ENCODE peak calls at places on chromosome 14, in ten cellular contexts. One of them, this sample, is unnamed.
A peak's percentile ranks its signal among the peaks of the same experiment; 100 is the strongest.

GRCh38 chr14:99605299-99605961 is 1.4 kb upstream of the CCDC85C start:
- DNase-seq in AG04450: no peak
- DNase-seq in activated gamma-delta T cell: peak; percentile 65
- DNase-seq in iris pigment epithelial cell: peak; percentile 54
- DNase-seq in choroid plexus epithelial cell: peak; percentile 47
- DNase-seq in NCI-H2029: no peak
- DNase-seq in activated CD4-positive, alpha-beta T cell treated with anti-CD3 and anti-CD28 coated beads, Interleukin-2, amount 50 U/mL, for 1 hour: peak; percentile 80
- DNase-seq in D341Med: peak; percentile 91
- DNase-seq in activated naive CD8-positive, alpha-beta T cell treated with anti-CD3 and anti-CD28 coated beads, Interleukin-2, amount 50 U/mL, for 24 hours: peak; percentile 65
- DNase-seq in ACHN: peak; percentile 60
- DNase-seq in this sample: peak; percentile 47

GRCh38 chr14:33120341-33120740 is 181.7 kb downstream of the NPAS3 start:
- DNase-seq in activated gamma-delta T cell: no peak
- DNase-seq in iris pigment epithelial cell: peak; percentile 81
- DNase-seq in D341Med: no peak
- DNase-seq in activated naive CD8-positive, alpha-beta T cell treated with anti-CD3 and anti-CD28 coated beads, Interleukin-2, amount 50 U/mL, for 24 hours: no peak
- DNase-seq in activated CD4-positive, alpha-beta T cell treated with anti-CD3 and anti-CD28 coated beads, Interleukin-2, amount 50 U/mL, for 1 hour: no peak
- DNase-seq in ACHN: peak; percentile 18
- DNase-seq in NCI-H2029: no peak
- DNase-seq in AG04450: no peak
- DNase-seq in choroid plexus epithelial cell: peak; percentile 33
- DNase-seq in this sample: peak; percentile 13

GRCh38 chr14:100541621-100542560 is 45.3 kb downstream of the BEGAIN start:
- DNase-seq in AG04450: no peak
- DNase-seq in D341Med: no peak
- DNase-seq in NCI-H2029: no peak
- DNase-seq in iris pigment epithelial cell: no peak
- DNase-seq in activated naive CD8-positive, alpha-beta T cell treated with anti-CD3 and anti-CD28 coated beads, Interleukin-2, amount 50 U/mL, for 24 hours: no peak
- DNase-seq in choroid plexus epithelial cell: no peak
- DNase-seq in ACHN: no peak
- DNase-seq in activated CD4-positive, alpha-beta T cell treated with anti-CD3 and anti-CD28 coated beads, Interleukin-2, amount 50 U/mL, for 1 hour: no peak
- DNase-seq in activated gamma-delta T cell: no peak
- DNase-seq in this sample: no peak

GRCh38 chr14:71403673-71404072 is 496.4 kb downstream of the PCNX1 start:
- DNase-seq in activated naive CD8-positive, alpha-beta T cell treated with anti-CD3 and anti-CD28 coated beads, Interleukin-2, amount 50 U/mL, for 24 hours: peak; percentile 10
- DNase-seq in activated gamma-delta T cell: no peak
- DNase-seq in ACHN: peak; percentile 25
- DNase-seq in AG04450: no peak
- DNase-seq in choroid plexus epithelial cell: peak; percentile 76
- DNase-seq in NCI-H2029: no peak
- DNase-seq in activated CD4-positive, alpha-beta T cell treated with anti-CD3 and anti-CD28 coated beads, Interleukin-2, amount 50 U/mL, for 1 hour: peak; percentile 14
- DNase-seq in iris pigment epithelial cell: peak; percentile 46
- DNase-seq in D341Med: peak; percentile 27
- DNase-seq in this sample: no peak

GRCh38 chr14:89207925-89208328 is 209.1 kb downstream of the FOXN3 start:
- DNase-seq in activated naive CD8-positive, alpha-beta T cell treated with anti-CD3 and anti-CD28 coated beads, Interleukin-2, amount 50 U/mL, for 24 hours: no peak
- DNase-seq in activated CD4-positive, alpha-beta T cell treated with anti-CD3 and anti-CD28 coated beads, Interleukin-2, amount 50 U/mL, for 1 hour: no peak
- DNase-seq in iris pigment epithelial cell: no peak
- DNase-seq in activated gamma-delta T cell: no peak
- DNase-seq in NCI-H2029: no peak
- DNase-seq in D341Med: no peak
- DNase-seq in AG04450: no peak
- DNase-seq in choroid plexus epithelial cell: no peak
- DNase-seq in ACHN: no peak
- DNase-seq in this sample: no peak

GRCh38 chr14:105925615-105926414 is 399.4 kb downstream of the TMEM121 start:
- DNase-seq in choroid plexus epithelial cell: no peak
- DNase-seq in AG04450: no peak
- DNase-seq in ACHN: no peak
- DNase-seq in D341Med: no peak
- DNase-seq in iris pigment epithelial cell: no peak
- DNase-seq in activated CD4-positive, alpha-beta T cell treated with anti-CD3 and anti-CD28 coated beads, Interleukin-2, amount 50 U/mL, for 1 hour: no peak
- DNase-seq in NCI-H2029: no peak
- DNase-seq in activated gamma-delta T cell: no peak
- DNase-seq in activated naive CD8-positive, alpha-beta T cell treated with anti-CD3 and anti-CD28 coated beads, Interleukin-2, amount 50 U/mL, for 24 hours: no peak
- DNase-seq in this sample: no peak

GRCh38 chr14:104794099-104794498 is 1.4 kb downstream of the AKT1 start:
- DNase-seq in choroid plexus epithelial cell: peak; percentile 78
- DNase-seq in NCI-H2029: no peak
- DNase-seq in activated CD4-positive, alpha-beta T cell treated with anti-CD3 and anti-CD28 coated beads, Interleukin-2, amount 50 U/mL, for 1 hour: peak; percentile 32
- DNase-seq in AG04450: no peak
- DNase-seq in activated gamma-delta T cell: no peak
- DNase-seq in activated naive CD8-positive, alpha-beta T cell treated with anti-CD3 and anti-CD28 coated beads, Interleukin-2, amount 50 U/mL, for 24 hours: peak; percentile 76
- DNase-seq in iris pigment epithelial cell: peak; percentile 76
- DNase-seq in ACHN: peak; percentile 12
- DNase-seq in D341Med: no peak
- DNase-seq in this sample: no peak

GRCh38 chr14:75645051-75645450 is 15.6 kb downstream of the ERG28 start:
- DNase-seq in activated naive CD8-positive, alpha-beta T cell treated with anti-CD3 and anti-CD28 coated beads, Interleukin-2, amount 50 U/mL, for 24 hours: no peak
- DNase-seq in activated CD4-positive, alpha-beta T cell treated with anti-CD3 and anti-CD28 coated beads, Interleukin-2, amount 50 U/mL, for 1 hour: no peak
- DNase-seq in NCI-H2029: no peak
- DNase-seq in ACHN: no peak
- DNase-seq in activated gamma-delta T cell: no peak
- DNase-seq in D341Med: no peak
- DNase-seq in AG04450: no peak
- DNase-seq in iris pigment epithelial cell: no peak
- DNase-seq in choroid plexus epithelial cell: no peak
- DNase-seq in this sample: no peak

GRCh38 chr14:100440758-100441203 is 117.6 kb downstream of the SLC25A47 start:
- DNase-seq in D341Med: no peak
- DNase-seq in choroid plexus epithelial cell: peak; percentile 33
- DNase-seq in activated CD4-positive, alpha-beta T cell treated with anti-CD3 and anti-CD28 coated beads, Interleukin-2, amount 50 U/mL, for 1 hour: no peak
- DNase-seq in AG04450: no peak
- DNase-seq in activated gamma-delta T cell: no peak
- DNase-seq in ACHN: no peak
- DNase-seq in activated naive CD8-positive, alpha-beta T cell treated with anti-CD3 and anti-CD28 coated beads, Interleukin-2, amount 50 U/mL, for 24 hours: no peak
- DNase-seq in NCI-H2029: no peak
- DNase-seq in iris pigment epithelial cell: peak; percentile 63
- DNase-seq in this sample: no peak

GRCh38 chr14:22276913-22277816 is 311.9 kb downstream of the DAD1 start:
- DNase-seq in NCI-H2029: no peak
- DNase-seq in D341Med: no peak
- DNase-seq in activated CD4-positive, alpha-beta T cell treated with anti-CD3 and anti-CD28 coated beads, Interleukin-2, amount 50 U/mL, for 1 hour: no peak
- DNase-seq in iris pigment epithelial cell: peak; percentile 32
- DNase-seq in activated naive CD8-positive, alpha-beta T cell treated with anti-CD3 and anti-CD28 coated beads, Interleukin-2, amount 50 U/mL, for 24 hours: no peak
- DNase-seq in ACHN: peak; percentile 33
- DNase-seq in choroid plexus epithelial cell: peak; percentile 62
- DNase-seq in activated gamma-delta T cell: no peak
- DNase-seq in AG04450: no peak
- DNase-seq in this sample: no peak

GRCh38 chr14:89276424-89276975 is 140.5 kb downstream of the FOXN3 start:
- DNase-seq in NCI-H2029: no peak
- DNase-seq in activated naive CD8-positive, alpha-beta T cell treated with anti-CD3 and anti-CD28 coated beads, Interleukin-2, amount 50 U/mL, for 24 hours: peak; percentile 90
- DNase-seq in activated gamma-delta T cell: no peak
- DNase-seq in D341Med: no peak
- DNase-seq in activated CD4-positive, alpha-beta T cell treated with anti-CD3 and anti-CD28 coated beads, Interleukin-2, amount 50 U/mL, for 1 hour: no peak
- DNase-seq in AG04450: no peak
- DNase-seq in ACHN: peak; percentile 12
- DNase-seq in choroid plexus epithelial cell: peak; percentile 91
- DNase-seq in iris pigment epithelial cell: peak; percentile 90
- DNase-seq in this sample: peak; percentile 38

GRCh38 chr14:66624319-66624937 is 116.5 kb downstream of the GPHN start:
- DNase-seq in activated naive CD8-positive, alpha-beta T cell treated with anti-CD3 and anti-CD28 coated beads, Interleukin-2, amount 50 U/mL, for 24 hours: peak; percentile 23
- DNase-seq in choroid plexus epithelial cell: peak; percentile 85
- DNase-seq in activated gamma-delta T cell: no peak
- DNase-seq in iris pigment epithelial cell: peak; percentile 74
- DNase-seq in D341Med: peak; percentile 77
- DNase-seq in AG04450: peak; percentile 42
- DNase-seq in ACHN: peak; percentile 56
- DNase-seq in NCI-H2029: peak; percentile 2
- DNase-seq in activated CD4-positive, alpha-beta T cell treated with anti-CD3 and anti-CD28 coated beads, Interleukin-2, amount 50 U/mL, for 1 hour: peak; percentile 23
- DNase-seq in this sample: peak; percentile 17

GRCh38 chr14:51304428-51304827 is 64.4 kb downstream of the TMX1 start:
- DNase-seq in iris pigment epithelial cell: peak; percentile 87
- DNase-seq in activated naive CD8-positive, alpha-beta T cell treated with anti-CD3 and anti-CD28 coated beads, Interleukin-2, amount 50 U/mL, for 24 hours: peak; percentile 33
- DNase-seq in NCI-H2029: no peak
- DNase-seq in activated gamma-delta T cell: no peak
- DNase-seq in ACHN: peak; percentile 81
- DNase-seq in activated CD4-positive, alpha-beta T cell treated with anti-CD3 and anti-CD28 coated beads, Interleukin-2, amount 50 U/mL, for 1 hour: no peak
- DNase-seq in D341Med: no peak
- DNase-seq in AG04450: no peak
- DNase-seq in choroid plexus epithelial cell: peak; percentile 81
- DNase-seq in this sample: peak; percentile 52

GRCh38 chr14:48398675-48399282 is 723.4 kb upstream of the MDGA2 start:
- DNase-seq in choroid plexus epithelial cell: peak; percentile 46
- DNase-seq in ACHN: peak; percentile 51
- DNase-seq in activated CD4-positive, alpha-beta T cell treated with anti-CD3 and anti-CD28 coated beads, Interleukin-2, amount 50 U/mL, for 1 hour: no peak
- DNase-seq in AG04450: no peak
- DNase-seq in NCI-H2029: peak; percentile 8
- DNase-seq in activated gamma-delta T cell: no peak
- DNase-seq in iris pigment epithelial cell: peak; percentile 31
- DNase-seq in D341Med: peak; percentile 60
- DNase-seq in activated naive CD8-positive, alpha-beta T cell treated with anti-CD3 and anti-CD28 coated beads, Interleukin-2, amount 50 U/mL, for 24 hours: no peak
- DNase-seq in this sample: peak; percentile 38

GRCh38 chr14:91754819-91755218 is 22.9 kb upstream of the CATSPERB start:
- DNase-seq in activated CD4-positive, alpha-beta T cell treated with anti-CD3 and anti-CD28 coated beads, Interleukin-2, amount 50 U/mL, for 1 hour: no peak
- DNase-seq in activated gamma-delta T cell: no peak
- DNase-seq in NCI-H2029: no peak
- DNase-seq in choroid plexus epithelial cell: no peak
- DNase-seq in activated naive CD8-positive, alpha-beta T cell treated with anti-CD3 and anti-CD28 coated beads, Interleukin-2, amount 50 U/mL, for 24 hours: no peak
- DNase-seq in D341Med: no peak
- DNase-seq in iris pigment epithelial cell: no peak
- DNase-seq in ACHN: peak; percentile 29
- DNase-seq in AG04450: no peak
- DNase-seq in this sample: peak; percentile 7

GRCh38 chr14:29709490-29709889 is 218.2 kb downstream of the PRKD1 start:
- DNase-seq in activated naive CD8-positive, alpha-beta T cell treated with anti-CD3 and anti-CD28 coated beads, Interleukin-2, amount 50 U/mL, for 24 hours: no peak
- DNase-seq in activated CD4-positive, alpha-beta T cell treated with anti-CD3 and anti-CD28 coated beads, Interleukin-2, amount 50 U/mL, for 1 hour: no peak
- DNase-seq in activated gamma-delta T cell: no peak
- DNase-seq in D341Med: no peak
- DNase-seq in AG04450: no peak
- DNase-seq in ACHN: no peak
- DNase-seq in choroid plexus epithelial cell: peak; percentile 27
- DNase-seq in iris pigment epithelial cell: no peak
- DNase-seq in NCI-H2029: no peak
- DNase-seq in this sample: no peak

GRCh38 chr14:48973136-48973535 is 613.0 kb downstream of the RPS29 start:
- DNase-seq in activated CD4-positive, alpha-beta T cell treated with anti-CD3 and anti-CD28 coated beads, Interleukin-2, amount 50 U/mL, for 1 hour: no peak
- DNase-seq in AG04450: no peak
- DNase-seq in D341Med: no peak
- DNase-seq in activated naive CD8-positive, alpha-beta T cell treated with anti-CD3 and anti-CD28 coated beads, Interleukin-2, amount 50 U/mL, for 24 hours: no peak
- DNase-seq in iris pigment epithelial cell: peak; percentile 59
- DNase-seq in ACHN: no peak
- DNase-seq in activated gamma-delta T cell: no peak
- DNase-seq in NCI-H2029: no peak
- DNase-seq in choroid plexus epithelial cell: peak; percentile 1
- DNase-seq in this sample: no peak

GRCh38 chr14:65287264-65288131 is 125.0 kb upstream of the FUT8 start:
- DNase-seq in iris pigment epithelial cell: no peak
- DNase-seq in ACHN: no peak
- DNase-seq in AG04450: no peak
- DNase-seq in choroid plexus epithelial cell: peak; percentile 21
- DNase-seq in activated CD4-positive, alpha-beta T cell treated with anti-CD3 and anti-CD28 coated beads, Interleukin-2, amount 50 U/mL, for 1 hour: peak; percentile 36
- DNase-seq in activated naive CD8-positive, alpha-beta T cell treated with anti-CD3 and anti-CD28 coated beads, Interleukin-2, amount 50 U/mL, for 24 hours: peak; percentile 75
- DNase-seq in activated gamma-delta T cell: no peak
- DNase-seq in D341Med: no peak
- DNase-seq in NCI-H2029: no peak
- DNase-seq in this sample: no peak

GRCh38 chr14:88929656-88930436 is 105.4 kb downstream of the TTC8 start:
- DNase-seq in activated CD4-positive, alpha-beta T cell treated with anti-CD3 and anti-CD28 coated beads, Interleukin-2, amount 50 U/mL, for 1 hour: no peak
- DNase-seq in ACHN: no peak
- DNase-seq in iris pigment epithelial cell: peak; percentile 8
- DNase-seq in activated gamma-delta T cell: no peak
- DNase-seq in AG04450: no peak
- DNase-seq in D341Med: no peak
- DNase-seq in choroid plexus epithelial cell: no peak
- DNase-seq in NCI-H2029: no peak
- DNase-seq in activated naive CD8-positive, alpha-beta T cell treated with anti-CD3 and anti-CD28 coated beads, Interleukin-2, amount 50 U/mL, for 24 hours: no peak
- DNase-seq in this sample: no peak

GRCh38 chr14:85071447-85071846 is 458.5 kb upstream of the FLRT2 start:
- DNase-seq in NCI-H2029: no peak
- DNase-seq in choroid plexus epithelial cell: no peak
- DNase-seq in ACHN: no peak
- DNase-seq in iris pigment epithelial cell: no peak
- DNase-seq in D341Med: no peak
- DNase-seq in AG04450: no peak
- DNase-seq in activated gamma-delta T cell: no peak
- DNase-seq in activated naive CD8-positive, alpha-beta T cell treated with anti-CD3 and anti-CD28 coated beads, Interleukin-2, amount 50 U/mL, for 24 hours: no peak
- DNase-seq in activated CD4-positive, alpha-beta T cell treated with anti-CD3 and anti-CD28 coated beads, Interleukin-2, amount 50 U/mL, for 1 hour: no peak
- DNase-seq in this sample: no peak

GRCh38 chr14:86954623-86955022 is 1038.4 kb downstream of the GALC start:
- DNase-seq in iris pigment epithelial cell: no peak
- DNase-seq in activated gamma-delta T cell: no peak
- DNase-seq in ACHN: no peak
- DNase-seq in AG04450: no peak
- DNase-seq in D341Med: no peak
- DNase-seq in activated naive CD8-positive, alpha-beta T cell treated with anti-CD3 and anti-CD28 coated beads, Interleukin-2, amount 50 U/mL, for 24 hours: no peak
- DNase-seq in choroid plexus epithelial cell: no peak
- DNase-seq in NCI-H2029: no peak
- DNase-seq in activated CD4-positive, alpha-beta T cell treated with anti-CD3 and anti-CD28 coated beads, Interleukin-2, amount 50 U/mL, for 1 hour: no peak
- DNase-seq in this sample: no peak

GRCh38 chr14:51430600-51430999 is 190.6 kb downstream of the TMX1 start:
- DNase-seq in choroid plexus epithelial cell: peak; percentile 59
- DNase-seq in ACHN: no peak
- DNase-seq in iris pigment epithelial cell: peak; percentile 39
- DNase-seq in activated gamma-delta T cell: no peak
- DNase-seq in activated naive CD8-positive, alpha-beta T cell treated with anti-CD3 and anti-CD28 coated beads, Interleukin-2, amount 50 U/mL, for 24 hours: no peak
- DNase-seq in NCI-H2029: no peak
- DNase-seq in AG04450: no peak
- DNase-seq in activated CD4-positive, alpha-beta T cell treated with anti-CD3 and anti-CD28 coated beads, Interleukin-2, amount 50 U/mL, for 1 hour: no peak
- DNase-seq in D341Med: no peak
- DNase-seq in this sample: no peak

GRCh38 chr14:94483729-94484275 is 7.8 kb upstream of the SERPINA9 start:
- DNase-seq in D341Med: no peak
- DNase-seq in activated naive CD8-positive, alpha-beta T cell treated with anti-CD3 and anti-CD28 coated beads, Interleukin-2, amount 50 U/mL, for 24 hours: no peak
- DNase-seq in activated gamma-delta T cell: no peak
- DNase-seq in iris pigment epithelial cell: peak; percentile 57
- DNase-seq in AG04450: no peak
- DNase-seq in ACHN: no peak
- DNase-seq in activated CD4-positive, alpha-beta T cell treated with anti-CD3 and anti-CD28 coated beads, Interleukin-2, amount 50 U/mL, for 1 hour: no peak
- DNase-seq in NCI-H2029: no peak
- DNase-seq in choroid plexus epithelial cell: peak; percentile 36
- DNase-seq in this sample: no peak

GRCh38 chr14:53365516-53366130 is 212.5 kb upstream of the DDHD1 start:
- DNase-seq in activated gamma-delta T cell: no peak
- DNase-seq in NCI-H2029: no peak
- DNase-seq in activated CD4-positive, alpha-beta T cell treated with anti-CD3 and anti-CD28 coated beads, Interleukin-2, amount 50 U/mL, for 1 hour: no peak
- DNase-seq in AG04450: no peak
- DNase-seq in activated naive CD8-positive, alpha-beta T cell treated with anti-CD3 and anti-CD28 coated beads, Interleukin-2, amount 50 U/mL, for 24 hours: no peak
- DNase-seq in iris pigment epithelial cell: peak; percentile 83
- DNase-seq in ACHN: no peak
- DNase-seq in choroid plexus epithelial cell: peak; percentile 75
- DNase-seq in D341Med: no peak
- DNase-seq in this sample: no peak

GRCh38 chr14:91244501-91244901 is at the start of gene GPR68:
- DNase-seq in D341Med: no peak
- DNase-seq in AG04450: peak; percentile 46
- DNase-seq in activated CD4-positive, alpha-beta T cell treated with anti-CD3 and anti-CD28 coated beads, Interleukin-2, amount 50 U/mL, for 1 hour: no peak
- DNase-seq in iris pigment epithelial cell: peak; percentile 57
- DNase-seq in activated gamma-delta T cell: no peak
- DNase-seq in ACHN: peak; percentile 41
- DNase-seq in NCI-H2029: no peak
- DNase-seq in choroid plexus epithelial cell: peak; percentile 56
- DNase-seq in activated naive CD8-positive, alpha-beta T cell treated with anti-CD3 and anti-CD28 coated beads, Interleukin-2, amount 50 U/mL, for 24 hours: peak; percentile 34
- DNase-seq in this sample: no peak

GRCh38 chr14:103607039-103607668 is 21.9 kb upstream of the KLC1 start:
- DNase-seq in ACHN: no peak
- DNase-seq in activated gamma-delta T cell: peak; percentile 39
- DNase-seq in choroid plexus epithelial cell: peak; percentile 97
- DNase-seq in activated naive CD8-positive, alpha-beta T cell treated with anti-CD3 and anti-CD28 coated beads, Interleukin-2, amount 50 U/mL, for 24 hours: peak; percentile 63
- DNase-seq in activated CD4-positive, alpha-beta T cell treated with anti-CD3 and anti-CD28 coated beads, Interleukin-2, amount 50 U/mL, for 1 hour: peak; percentile 36
- DNase-seq in NCI-H2029: no peak
- DNase-seq in iris pigment epithelial cell: peak; percentile 80
- DNase-seq in AG04450: peak; percentile 80
- DNase-seq in D341Med: peak; percentile 85
- DNase-seq in this sample: no peak

GRCh38 chr14:42629553-42629952 is 1022.9 kb downstream of the LRFN5 start:
- DNase-seq in activated gamma-delta T cell: no peak
- DNase-seq in AG04450: no peak
- DNase-seq in D341Med: no peak
- DNase-seq in ACHN: no peak
- DNase-seq in activated CD4-positive, alpha-beta T cell treated with anti-CD3 and anti-CD28 coated beads, Interleukin-2, amount 50 U/mL, for 1 hour: no peak
- DNase-seq in activated naive CD8-positive, alpha-beta T cell treated with anti-CD3 and anti-CD28 coated beads, Interleukin-2, amount 50 U/mL, for 24 hours: no peak
- DNase-seq in iris pigment epithelial cell: no peak
- DNase-seq in choroid plexus epithelial cell: no peak
- DNase-seq in NCI-H2029: no peak
- DNase-seq in this sample: no peak

GRCh38 chr14:70640938-70641547 is 673 bp upstream of the TTC9 start:
- DNase-seq in activated naive CD8-positive, alpha-beta T cell treated with anti-CD3 and anti-CD28 coated beads, Interleukin-2, amount 50 U/mL, for 24 hours: peak; percentile 52
- DNase-seq in iris pigment epithelial cell: peak; percentile 28
- DNase-seq in activated CD4-positive, alpha-beta T cell treated with anti-CD3 and anti-CD28 coated beads, Interleukin-2, amount 50 U/mL, for 1 hour: peak; percentile 51
- DNase-seq in ACHN: peak; percentile 33
- DNase-seq in D341Med: peak; percentile 61
- DNase-seq in AG04450: peak; percentile 18
- DNase-seq in choroid plexus epithelial cell: peak; percentile 32
- DNase-seq in activated gamma-delta T cell: peak; percentile 25
- DNase-seq in NCI-H2029: no peak
- DNase-seq in this sample: peak; percentile 60

This sample was measured in Caki2.